ENCODE peak calls at places on chromosomes 16 and 17, in five cellular contexts. G is neuronal stem cell, T is H1, Z is H9, K is mesenchymal stem cell. S is an unnamed sample.

GRCh38 chr16:1938910-1939309 is 4.1 kb downstream of the MSRB1 start:
- DNase-seq in T (no peak), Z (no peak), K (no peak), G (no peak), S (no peak)

GRCh38 chr17:17186051-17186450 is 20.1 kb downstream of the PLD6 start:
- DNase-seq in K (no peak), T (no peak), G (no peak), Z (no peak), S (peak)

GRCh38 chr17:55735784-55736405 is 13.2 kb upstream of the TMEM100 start:
- DNase-seq in Z (no peak), G (no peak), T (no peak), K (peak), S (peak)

GRCh38 chr17:80678621-80679020 is 134.0 kb downstream of the RPTOR start:
- DNase-seq in Z (peak), T (no peak), K (peak), G (no peak), S (peak)

GRCh38 chr17:6818938-6819337 is 12.6 kb downstream of the TEKT1 start:
- DNase-seq in Z (no peak), G (no peak), K (no peak), T (no peak), S (peak)

GRCh38 chr16:84557504-84557903 is 53.0 kb upstream of the MEAK7 start:
- DNase-seq in K (no peak), Z (peak), T (no peak), G (no peak), S (no peak)

GRCh38 chr17:35605753-35606152 is 18.6 kb downstream of the AP2B1 start:
- DNase-seq in G (no peak), K (no peak), Z (no peak), T (no peak), S (no peak)

GRCh38 chr17:31787857-31788570 is 71.0 kb downstream of the COPRS start:
- DNase-seq in K (peak), G (no peak), Z (no peak), T (no peak), S (no peak)

GRCh38 chr16:7285520-7285919 is 47.1 kb upstream of the RBFOX1 start:
- DNase-seq in T (no peak), G (no peak), Z (no peak), K (no peak), S (no peak)

DNA sequence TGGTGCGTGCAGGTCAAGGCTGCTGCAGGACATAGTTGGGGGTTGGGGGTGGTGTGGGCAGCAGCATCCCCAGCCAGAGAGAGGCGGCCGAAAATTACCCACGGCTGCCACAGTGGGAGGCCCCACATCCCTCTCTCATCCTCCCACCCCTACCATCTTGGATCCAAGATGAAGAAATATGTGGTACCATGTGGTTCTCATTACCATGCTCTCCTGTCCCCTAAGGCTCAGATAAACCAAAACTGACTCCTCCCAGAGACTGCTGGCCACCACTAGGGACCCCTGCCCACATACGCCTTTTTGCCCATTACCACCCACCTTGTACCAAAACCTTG is 120.4 kb downstream of the HIC1 start:
- DNase-seq in Z (no peak), K (no peak), T (no peak), G (no peak), S (no peak)
- H4K8ac ChIP-seq in Z (no peak), K (peak), T (peak), G (no peak), S (no peak)

DNA sequence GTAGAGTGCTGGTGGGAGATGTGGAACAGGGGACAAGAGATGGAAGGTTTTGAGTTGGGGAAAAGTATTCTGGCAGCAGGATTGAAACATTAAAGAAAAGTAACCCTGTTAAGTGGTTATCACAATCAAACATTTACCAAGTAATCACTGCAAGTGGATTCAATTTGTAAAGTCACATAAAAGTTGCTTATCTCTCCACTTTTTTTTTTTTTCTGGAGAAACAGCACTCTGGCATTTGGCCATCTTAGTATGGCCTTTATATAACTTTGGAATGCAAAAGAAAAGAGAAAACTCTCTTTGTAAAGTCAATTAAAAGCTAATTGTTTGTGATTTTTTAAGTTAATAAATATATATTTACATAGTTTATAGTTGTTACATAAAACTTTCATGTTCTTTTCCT is 259.3 kb upstream of the TBX2 start:
- DNase-seq in Z (no peak), T (no peak), G (no peak), K (no peak), S (no peak)
- H3K14ac ChIP-seq in Z (no peak), T (no peak), G (no peak), K (no peak), S (no peak)

GRCh38 chr17:66449418-66449977 is 147.1 kb downstream of the PRKCA start:
- DNase-seq in T (no peak), Z (no peak), G (no peak), K (peak), S (no peak)

GRCh38 chr17:66450857-66451158 is 148.4 kb downstream of the PRKCA start:
- DNase-seq in Z (no peak), G (no peak), K (no peak), T (no peak), S (no peak)

GRCh38 chr17:66451188-66452149 is 149.1 kb downstream of the PRKCA start:
- DNase-seq in G (no peak), K (no peak), Z (peak), T (no peak), S (peak)

GRCh38 chr17:66448008-66448644 is 145.7 kb downstream of the PRKCA start:
- DNase-seq in T (no peak), G (no peak), K (no peak), Z (no peak), S (no peak)

GRCh38 chr17:66450008-66450856 is 147.8 kb downstream of the PRKCA start:
- DNase-seq in T (no peak), Z (no peak), G (no peak), K (no peak), S (no peak)
- H2BK12ac ChIP-seq in T (peak), Z (no peak), G (no peak), K (no peak), S (peak)

GRCh38 chr16:30527635-30528178 is 1.3 kb upstream of the ZNF768 start:
- DNase-seq in K (no peak), Z (no peak), G (no peak), T (no peak), S (peak)
- H4K8ac ChIP-seq in K (peak), Z (no peak), G (no peak), T (peak), S (peak)

GRCh38 chr17:48944519-48945260 is at the start of gene SNF8:
- DNase-seq in T (peak), G (peak), Z (peak), K (peak), S (peak)
- H3K14ac ChIP-seq in T (no peak), G (peak), Z (peak), K (peak), S (peak)

GRCh38 chr17:76840443-76840767 is 27.8 kb upstream of the MGAT5B start:
- DNase-seq in T (no peak), G (peak), K (no peak), Z (peak), S (no peak)
- H2BK12ac ChIP-seq in T (peak), G (no peak), K (no peak), Z (no peak), S (no peak)

GRCh38 chr16:86836503-86837125 is 258.3 kb downstream of the FOXL1 start:
- DNase-seq in T (no peak), G (no peak), Z (no peak), K (peak), S (peak)
- H4K8ac ChIP-seq in T (no peak), G (no peak), Z (no peak), K (no peak), S (no peak)

DNA sequence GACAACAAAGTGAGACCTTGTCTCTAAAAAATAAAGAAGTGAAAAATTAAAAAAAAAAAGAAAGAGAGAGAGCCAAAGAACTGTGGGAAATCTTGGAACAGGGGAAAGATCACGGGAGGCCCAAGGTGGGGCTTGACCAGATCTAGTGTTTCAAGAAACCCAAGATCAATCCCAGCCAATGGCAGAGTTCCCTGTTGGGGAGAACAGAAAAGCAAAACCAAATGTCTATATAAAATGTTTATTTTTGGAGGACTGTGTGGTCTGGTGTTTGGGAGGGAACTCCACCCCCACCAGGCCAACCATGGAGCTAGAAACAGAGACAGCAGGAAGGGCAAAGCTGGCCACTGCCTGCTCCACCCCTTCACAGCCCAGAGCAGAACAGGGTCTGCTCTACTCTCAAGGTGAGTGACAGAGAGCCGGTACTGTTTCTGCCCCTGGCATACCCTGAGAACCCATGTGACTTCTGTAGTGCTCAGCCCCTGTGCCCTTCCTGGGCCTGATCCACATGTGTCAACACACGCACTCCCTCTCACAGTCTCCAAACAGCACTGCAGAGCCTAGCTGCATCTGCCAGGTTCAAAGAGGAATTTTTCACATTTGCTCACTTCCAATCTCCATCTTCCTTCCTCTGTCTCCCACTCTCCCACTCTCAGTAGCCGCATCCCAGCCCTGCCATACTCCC is 3.7 kb downstream of the TMEM101 start:
- DNase-seq in T (no peak), K (peak), G (no peak), Z (no peak), S (no peak)
- H3K14ac ChIP-seq in T (no peak), K (no peak), G (no peak), Z (no peak), S (no peak)